ENCODE peak calls at places on chromosomes 16 and 17, in six cellular contexts. I is ovary, G is foreskin fibroblast, H is iPS DF 6.9, Y is choroid plexus epithelial cell, E is pancreas. T is an unnamed sample.

GRCh38 chr17:74274060-74274702 is at the start of gene DNAI2:
- DNase-seq in G (no peak), H (no peak), I (peak), Y (no peak), E (no peak), T (no peak)

GRCh38 chr16:66878067-66878466 is 2.2 kb upstream of the PDP2 start:
- DNase-seq in I (no peak), Y (peak), H (no peak), G (no peak), E (no peak), T (peak)

GRCh38 chr17:31401456-31402254 is 10.2 kb downstream of the RAB11FIP4 start:
- DNase-seq in Y (no peak), H (no peak), E (no peak), G (no peak), I (no peak), T (no peak)

GRCh38 chr17:75340636-75341035 is 51.4 kb upstream of the SLC25A19 start:
- DNase-seq in I (no peak), G (no peak), Y (no peak), H (no peak), E (no peak), T (no peak)

GRCh38 chr17:39929657-39930407 is 2.3 kb downstream of the LRRC3C start:
- DNase-seq in H (no peak), E (no peak), G (peak), Y (peak), I (no peak), T (no peak)

GRCh38 chr16:80174416-80174815 is 366.4 kb upstream of the DYNLRB2 start:
- DNase-seq in Y (peak), H (no peak), E (no peak), G (peak), I (no peak), T (no peak)

GRCh38 chr16:16120382-16121184 is 102.7 kb downstream of the ABCC6 start:
- DNase-seq in Y (peak), G (peak), E (no peak), I (no peak), H (no peak), T (peak)

GRCh38 chr16:14497245-14498082 is 132.6 kb downstream of the PARN start:
- DNase-seq in Y (no peak), I (no peak), G (no peak), H (no peak), E (no peak), T (no peak)

GRCh38 chr17:14871921-14872320 is 393.2 kb downstream of the PMP22 start:
- DNase-seq in Y (peak), H (no peak), I (no peak), G (peak), E (no peak), T (no peak)

GRCh38 chr17:16466407-16466806 is 25.6 kb downstream of the LRRC75A start:
- DNase-seq in E (no peak), H (no peak), G (no peak), I (no peak), Y (no peak), T (no peak)

GRCh38 chr17:61338874-61339478 is 60.7 kb upstream of the TBX2 start:
- DNase-seq in H (no peak), E (no peak), I (no peak), G (no peak), Y (no peak), T (no peak)

GRCh38 chr16:23333962-23334361 is 31.9 kb downstream of the SCNN1B start:
- DNase-seq in I (no peak), E (no peak), G (no peak), H (no peak), Y (no peak), T (no peak)

GRCh38 chr17:3772764-3773163 is 28.2 kb downstream of the ITGAE start:
- DNase-seq in I (no peak), E (no peak), G (no peak), Y (no peak), H (no peak), T (no peak)

GRCh38 chr17:35807371-35808144 is 1.7 kb upstream of the TAF15 start:
- DNase-seq in E (no peak), I (no peak), G (peak), Y (peak), H (no peak), T (no peak)

GRCh38 chr16:11742041-11742535 is 569 bp downstream of the TXNDC11 start:
- DNase-seq in E (peak), I (peak), G (no peak), Y (no peak), H (no peak), T (no peak)

GRCh38 chr16:17887963-17888362 is 417.2 kb upstream of the XYLT1 start:
- DNase-seq in Y (no peak), G (no peak), H (no peak), I (no peak), E (no peak), T (no peak)

GRCh38 chr17:73976676-73977521 is 226.6 kb upstream of the RPL38 start:
- DNase-seq in G (no peak), I (no peak), Y (no peak), E (no peak), H (no peak), T (no peak)

GRCh38 chr16:2170080-2170479 is 14.5 kb downstream of the TRAF7 start:
- DNase-seq in E (no peak), H (no peak), I (no peak), Y (no peak), G (no peak), T (no peak)
- H3K4me3 ChIP-seq in E (no peak), H (no peak), I (no peak), Y (no peak), G (no peak), T (no peak)

GRCh38 chr17:58335061-58335731 is 6.6 kb upstream of the TSPOAP1 start:
- DNase-seq in I (no peak), Y (no peak), E (no peak), G (no peak), H (no peak), T (peak)
- H3K4me3 ChIP-seq in I (no peak), Y (no peak), E (no peak), G (no peak), H (no peak), T (peak)

GRCh38 chr16:69520413-69520799 is 45.4 kb upstream of the NFAT5 start:
- DNase-seq in G (no peak), Y (no peak), H (no peak), I (no peak), E (no peak), T (no peak)

GRCh38 chr16:69523571-69523970 is 42.2 kb upstream of the NFAT5 start:
- DNase-seq in E (no peak), G (no peak), Y (no peak), H (no peak), I (no peak), T (no peak)

GRCh38 chr16:69520800-69521602 is 44.8 kb upstream of the NFAT5 start:
- DNase-seq in Y (no peak), I (no peak), E (no peak), G (peak), H (no peak), T (no peak)

GRCh38 chr16:69522732-69523404 is 42.9 kb upstream of the NFAT5 start:
- DNase-seq in I (no peak), E (no peak), Y (no peak), H (peak), G (no peak), T (peak)

DNA sequence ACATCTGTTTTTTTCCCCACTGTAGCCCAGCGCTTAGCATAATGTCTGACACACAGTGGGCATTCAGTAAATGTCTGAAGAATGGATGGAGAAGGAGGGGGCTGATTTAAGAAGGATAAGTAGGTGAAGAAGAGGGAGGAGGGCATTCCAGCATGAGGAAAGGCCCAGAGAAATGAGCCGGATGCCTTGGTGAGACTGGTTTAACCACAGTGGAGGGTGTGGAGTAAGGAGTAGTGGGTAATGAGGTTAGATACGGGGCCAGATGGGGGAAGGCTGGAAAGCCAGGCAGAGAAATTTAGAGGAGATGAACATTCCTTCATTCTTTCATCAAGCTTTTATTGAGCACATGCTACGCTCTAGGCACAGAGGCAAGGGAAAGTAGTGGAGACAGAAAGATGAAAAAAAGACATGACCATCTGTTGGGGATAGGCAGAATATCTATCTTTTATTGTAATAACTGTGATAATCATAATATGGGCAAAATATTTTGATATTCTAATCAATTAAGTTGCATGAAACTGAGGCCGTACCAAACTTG is 43.7 kb upstream of the NFAT5 start:
- DNase-seq in H (no peak), Y (no peak), E (no peak), I (no peak), G (no peak), T (no peak)
- H3K4me3 ChIP-seq in H (no peak), Y (no peak), E (no peak), I (no peak), G (no peak), T (no peak)

GRCh38 chr17:47692137-47692894 is 1.6 kb upstream of the TBKBP1 start:
- DNase-seq in E (no peak), G (no peak), Y (no peak), I (no peak), H (no peak), T (no peak)
- H3K4me3 ChIP-seq in E (no peak), G (no peak), Y (no peak), I (no peak), H (no peak), T (no peak)

GRCh38 chr16:55657616-55658015 is 1.8 kb downstream of the SLC6A2 start:
- DNase-seq in Y (no peak), G (no peak), H (no peak), I (no peak), E (no peak), T (no peak)

GRCh38 chr16:55655709-55656694 is at the start of gene SLC6A2:
- DNase-seq in E (no peak), G (no peak), H (no peak), I (no peak), Y (no peak), T (no peak)

GRCh38 chr16:55660026-55660425 is 4.2 kb downstream of the SLC6A2 start:
- DNase-seq in G (no peak), Y (no peak), E (no peak), H (no peak), I (no peak), T (no peak)

GRCh38 chr16:55655381-55655708 is 443 bp upstream of the SLC6A2 start:
- DNase-seq in Y (no peak), G (no peak), H (no peak), I (no peak), E (no peak), T (no peak)

GRCh38 chr16:55656695-55657092 is 906 bp downstream of the SLC6A2 start:
- DNase-seq in Y (no peak), G (no peak), I (no peak), E (no peak), H (no peak), T (no peak)
- H3K4me3 ChIP-seq in Y (no peak), G (no peak), I (no peak), E (peak), H (peak), T (no peak)

GRCh38 chr16:75113541-75114121 is 2.9 kb downstream of the LDHD start:
- DNase-seq in E (no peak), I (no peak), Y (no peak), H (no peak), G (no peak), T (no peak)

GRCh38 chr16:75113046-75113491 is 3.5 kb downstream of the LDHD start:
- DNase-seq in E (no peak), Y (no peak), I (no peak), H (no peak), G (no peak), T (no peak)

GRCh38 chr16:75110637-75111513 is 5.7 kb downstream of the LDHD start:
- DNase-seq in H (peak), Y (peak), I (peak), G (peak), E (peak), T (peak)

GRCh38 chr16:75111514-75112280 is 4.9 kb downstream of the LDHD start:
- DNase-seq in G (no peak), H (no peak), Y (no peak), I (peak), E (no peak), T (no peak)

DNA sequence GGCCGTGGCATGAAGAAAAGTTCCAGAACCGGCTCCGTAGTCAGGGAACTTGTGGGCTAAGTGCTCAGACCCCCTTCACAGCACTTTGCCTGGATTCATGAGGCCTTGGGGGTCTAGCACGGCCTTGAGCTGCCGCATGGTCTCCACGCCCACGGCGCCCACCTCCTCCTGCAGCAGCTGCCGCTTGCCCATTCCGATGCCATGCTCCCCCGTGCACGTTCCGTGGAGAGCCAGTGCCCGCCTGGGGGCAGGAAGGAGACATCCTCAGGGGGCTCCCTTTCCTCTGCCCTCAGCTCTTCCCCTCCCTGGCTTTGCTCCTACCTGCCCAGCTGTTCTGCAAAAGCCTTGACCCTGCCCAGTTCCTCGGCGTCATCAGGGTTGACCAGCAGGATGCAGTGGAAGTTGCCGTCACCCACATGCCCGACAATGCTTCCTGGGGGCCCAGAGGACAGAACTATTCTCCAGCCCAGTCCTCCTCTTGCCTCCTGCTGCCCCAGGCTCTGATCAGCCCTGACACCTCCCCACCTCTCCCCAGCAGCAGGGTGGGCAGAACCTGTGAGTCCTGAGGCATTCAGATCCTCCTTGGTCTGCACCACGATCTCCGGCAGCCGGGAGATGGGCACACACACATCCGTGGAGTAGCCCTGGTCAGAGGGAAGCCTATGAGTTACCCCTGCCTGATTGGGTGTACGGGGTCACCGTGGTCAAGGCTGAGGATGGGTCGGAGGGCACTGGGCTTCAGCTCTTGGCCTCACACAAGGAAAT is 4.1 kb downstream of the LDHD start:
- DNase-seq in H (no peak), G (no peak), I (no peak), Y (no peak), E (no peak), T (no peak)
- H3K4me3 ChIP-seq in H (no peak), G (no peak), I (no peak), Y (no peak), E (no peak), T (no peak)

DNA sequence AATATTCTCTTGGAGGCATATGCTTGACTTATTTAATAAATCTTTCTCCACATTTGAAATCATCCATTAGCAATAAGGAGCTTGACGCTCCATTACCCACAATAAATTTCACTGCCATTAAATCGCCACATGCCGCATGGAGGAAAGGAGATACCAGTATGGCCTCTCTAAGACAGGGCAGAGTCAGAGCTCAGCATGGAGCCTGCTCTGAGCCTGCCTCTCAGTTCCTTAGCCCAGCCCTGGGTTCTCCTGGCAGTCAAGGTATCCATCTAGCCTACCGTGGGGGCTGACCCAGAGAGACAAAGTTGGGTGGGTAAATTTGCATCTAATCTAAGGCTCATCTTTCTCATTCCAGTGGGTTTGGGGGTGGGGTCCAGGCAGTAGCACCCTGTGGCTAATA is 80.3 kb upstream of the CES5A start:
- DNase-seq in G (no peak), E (no peak), Y (no peak), H (no peak), I (no peak), T (no peak)
- H3K4me3 ChIP-seq in G (no peak), E (no peak), Y (no peak), H (no peak), I (no peak), T (no peak)

DNA sequence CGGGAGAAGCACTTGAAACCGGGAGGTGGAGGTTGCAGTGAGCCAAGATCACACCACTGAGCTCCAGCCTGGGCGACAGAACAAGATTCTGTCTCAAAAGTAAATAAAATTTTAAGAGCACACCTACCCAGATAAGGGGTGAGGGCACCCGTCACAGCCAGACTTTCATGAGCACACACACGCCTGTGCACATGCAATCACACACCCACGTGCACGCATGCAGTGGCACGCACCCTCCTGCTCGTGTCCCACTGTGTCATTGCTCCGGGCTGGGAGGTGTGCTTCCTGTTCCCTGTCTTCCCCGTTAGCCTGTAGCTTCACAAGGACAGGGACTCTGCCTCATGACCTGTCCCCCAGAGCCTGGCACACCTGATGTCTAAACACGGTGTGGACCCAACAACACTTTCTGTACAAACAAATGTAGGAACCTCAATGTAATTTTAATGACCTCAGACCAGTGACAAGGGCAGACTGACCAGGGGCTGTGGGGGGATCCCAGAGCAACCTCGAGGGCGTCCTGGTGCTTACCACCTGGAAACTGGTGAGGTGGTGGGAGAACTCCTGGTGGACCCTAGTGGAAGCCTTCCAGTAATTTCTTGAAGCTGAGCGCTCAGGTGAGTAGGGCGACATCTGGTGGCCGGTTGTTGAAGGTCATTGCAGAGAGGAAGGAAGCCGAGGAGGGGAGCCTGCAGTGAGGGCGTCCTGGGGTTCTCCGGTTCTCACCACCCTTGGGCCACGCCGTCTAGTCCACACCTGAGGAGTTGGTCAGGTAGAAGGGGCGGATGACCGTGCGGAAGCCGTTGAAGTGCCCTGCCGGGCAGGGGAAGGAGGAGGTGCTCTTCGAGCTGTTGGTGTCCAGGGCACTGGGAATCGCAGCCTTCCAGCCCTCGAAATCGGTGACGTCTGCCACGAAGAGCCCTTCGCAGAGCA is 8.6 kb downstream of the LGALS3BP start:
- DNase-seq in Y (peak), H (no peak), E (peak), I (peak), G (peak), T (peak)
- H3K4me3 ChIP-seq in Y (no peak), H (no peak), E (no peak), I (no peak), G (no peak), T (no peak)

GRCh38 chr17:17496189-17497064 is at the start of gene RASD1:
- DNase-seq in G (peak), E (peak), I (peak), Y (peak), H (no peak), T (peak)

GRCh38 chr17:17495448-17496188 is 577 bp downstream of the RASD1 start:
- DNase-seq in H (no peak), E (peak), G (no peak), I (peak), Y (peak), T (no peak)

GRCh38 chr17:17498606-17499301 is 2.6 kb upstream of the RASD1 start:
- DNase-seq in H (no peak), I (no peak), E (no peak), Y (no peak), G (no peak), T (no peak)

GRCh38 chr17:17497845-17498520 is 1.8 kb upstream of the RASD1 start:
- DNase-seq in E (no peak), H (no peak), Y (no peak), I (no peak), G (no peak), T (no peak)

GRCh38 chr17:17497065-17497844 is 1.1 kb upstream of the RASD1 start:
- DNase-seq in Y (no peak), H (no peak), I (peak), E (no peak), G (no peak), T (no peak)
- H3K4me3 ChIP-seq in Y (no peak), H (peak), I (peak), E (peak), G (no peak), T (peak)

DNA sequence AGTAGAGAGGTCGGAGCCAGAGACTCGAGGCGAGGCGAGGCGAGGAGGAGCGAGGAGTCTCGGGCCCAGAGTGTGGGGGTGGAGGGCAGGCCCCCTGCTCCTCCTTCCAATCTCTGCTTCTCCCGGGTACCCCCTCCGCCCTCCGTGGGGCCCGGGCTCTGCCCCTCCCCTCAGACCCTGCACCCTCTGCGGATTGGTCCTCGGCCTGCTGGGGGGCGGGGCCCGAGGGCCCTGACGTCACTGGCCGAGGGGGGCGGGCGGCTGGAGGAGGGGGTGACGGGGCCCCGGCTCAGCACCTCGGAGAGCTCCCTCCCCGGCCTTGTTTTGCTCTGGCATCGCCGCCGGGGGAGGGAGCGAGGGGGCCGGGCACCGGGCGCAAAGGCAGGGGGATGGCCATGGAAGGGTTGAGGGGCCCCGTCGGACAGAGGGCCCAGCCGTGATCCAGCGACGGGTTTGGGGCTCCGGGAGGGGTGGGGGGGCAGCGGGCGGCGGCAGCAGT is at the start of gene RUNDC3A:
- DNase-seq in H (no peak), G (peak), I (peak), E (peak), Y (peak), T (peak)
- H3K4me3 ChIP-seq in H (peak), G (peak), I (peak), E (peak), Y (peak), T (peak)